ENCODE peak calls at places on chromosomes 6 and 20, in nine cellular contexts. A, U, P, C, B, V, J, W and R are unnamed samples. For H3K4me1, the result is how much of the 10 kb centered on the place peaks cover.

GRCh38 chr6:122151066-122151465 is 248.4 kb upstream of the HSF2 start:
- DNase-seq in U (no peak), V (no peak), P (no peak), W (no peak), A (no peak), B (no peak), J (no peak), C (no peak), R (no peak)

GRCh38 chr6:113120214-113120576 is 737.0 kb upstream of the MARCKS start:
- DNase-seq in P (no peak), J (no peak), V (no peak), C (no peak), U (no peak), B (no peak), W (no peak), A (no peak), R (no peak)

GRCh38 chr6:49849121-49849907 is 17.0 kb downstream of the CRISP1 start:
- DNase-seq in U (no peak), W (no peak), C (peak), P (no peak), V (no peak), J (peak), A (peak), B (peak), R (no peak)

GRCh38 chr20:31987744-31988143 is 19.8 kb downstream of the XKR7 start:
- DNase-seq in V (no peak), P (no peak), C (no peak), A (peak), J (no peak), B (no peak), U (no peak), W (no peak), R (no peak)

GRCh38 chr6:46734867-46735719 is at the start of gene PLA2G7:
- DNase-seq in U (no peak), W (peak), B (peak), J (no peak), C (peak), P (no peak), V (peak), A (peak), R (no peak)

GRCh38 chr6:144462058-144462457 is 176.9 kb downstream of the UTRN start:
- DNase-seq in U (no peak), P (no peak), W (no peak), V (no peak), C (no peak), J (no peak), B (no peak), A (no peak), R (no peak)

GRCh38 chr6:11804135-11804534 is 25.5 kb upstream of the ADTRP start:
- DNase-seq in A (no peak), C (no peak), V (no peak), U (no peak), W (no peak), B (no peak), J (no peak), P (no peak), R (peak)

GRCh38 chr20:44850272-44850671 is 35.2 kb upstream of the YWHAB start:
- DNase-seq in B (no peak), P (no peak), A (no peak), W (peak), J (no peak), C (no peak), U (no peak), V (no peak), R (peak)

GRCh38 chr6:139925894-139926641 is 551.6 kb upstream of the CITED2 start:
- DNase-seq in U (no peak), B (peak), A (no peak), C (no peak), W (no peak), J (no peak), P (no peak), V (no peak), R (no peak)

GRCh38 chr20:17873410-17874270 is 95.0 kb downstream of the SNX5 start:
- DNase-seq in V (peak), W (peak), U (no peak), C (peak), B (peak), P (peak), A (peak), J (no peak), R (no peak)

GRCh38 chr20:9301129-9302072 is 213.0 kb upstream of the LAMP5 start:
- DNase-seq in V (no peak), B (no peak), U (no peak), C (peak), J (no peak), W (peak), A (no peak), P (no peak), R (no peak)

GRCh38 chr20:25309395-25310267 is 61.7 kb downstream of the PYGB start:
- DNase-seq in C (no peak), U (no peak), B (peak), W (peak), A (no peak), V (peak), J (peak), P (peak), R (no peak)

GRCh38 chr20:38338849-38339520 is 7.3 kb upstream of the LBP start:
- DNase-seq in U (no peak), B (no peak), A (peak), C (no peak), P (no peak), W (no peak), V (no peak), J (no peak), R (no peak)

GRCh38 chr20:51037499-51038110 is 14.7 kb upstream of the KCNG1 start:
- DNase-seq in V (peak), U (no peak), P (no peak), B (no peak), W (no peak), A (no peak), J (no peak), C (no peak), R (no peak)

GRCh38 chr6:4319992-4320683 is 184.8 kb upstream of the ECI2 start:
- DNase-seq in W (no peak), A (no peak), J (peak), P (no peak), V (no peak), B (no peak), U (no peak), C (no peak), R (no peak)

GRCh38 chr6:41153451-41153850 is 696 bp downstream of the TREML1 start:
- DNase-seq in P (no peak), J (no peak), B (no peak), U (no peak), W (no peak), C (no peak), A (peak), V (no peak), R (no peak)

GRCh38 chr20:32982617-32983458 is 21.4 kb downstream of the SUN5 start:
- DNase-seq in J (no peak), W (no peak), B (peak), U (no peak), P (peak), V (peak), C (peak), A (no peak), R (no peak)

GRCh38 chr20:58585753-58586540 is 65.1 kb upstream of the STX16 start:
- DNase-seq in U (no peak), V (no peak), J (no peak), P (no peak), B (peak), W (no peak), C (no peak), A (no peak), R (no peak)

GRCh38 chr6:119261944-119262284 is 87.6 kb downstream of the MAN1A1 start:
- DNase-seq in B (no peak), U (no peak), C (no peak), V (no peak), A (no peak), W (no peak), P (no peak), J (no peak), R (no peak)

GRCh38 chr20:50344232-50345071 is 153.8 kb downstream of the CEBPB start:
- DNase-seq in J (peak), P (no peak), U (no peak), W (no peak), A (peak), C (no peak), B (no peak), V (no peak), R (no peak)

GRCh38 chr6:15243994-15244604 is 1.8 kb upstream of the JARID2 start:
- DNase-seq in A (peak), B (no peak), P (no peak), J (peak), U (no peak), W (no peak), V (peak), C (no peak), R (no peak)

GRCh38 chr6:71254323-71254722 is 34.3 kb upstream of the OGFRL1 start:
- DNase-seq in B (peak), J (no peak), W (no peak), C (no peak), P (no peak), U (no peak), A (no peak), V (no peak), R (no peak)

GRCh38 chr6:21444861-21445260 is 148.7 kb upstream of the SOX4 start:
- DNase-seq in U (no peak), B (no peak), W (no peak), C (no peak), P (no peak), J (no peak), V (no peak), A (no peak), R (no peak)

GRCh38 chr6:96162711-96163120 is 146.9 kb downstream of the FUT9 start:
- DNase-seq in P (no peak), B (no peak), A (peak), J (no peak), C (no peak), V (no peak), W (no peak), U (no peak), R (no peak)

GRCh38 chr6:137978252-137978896 is 111.3 kb downstream of the TNFAIP3 start:
- DNase-seq in P (no peak), U (peak), W (peak), V (no peak), C (no peak), A (no peak), B (no peak), J (peak), R (no peak)

GRCh38 chr6:141203902-141204575 is 928.7 kb upstream of the GJE1 start:
- DNase-seq in B (no peak), W (no peak), J (no peak), P (no peak), V (no peak), C (no peak), U (no peak), A (no peak), R (no peak)

GRCh38 chr6:46251583-46252339 is 81.0 kb upstream of the ENPP5 start:
- DNase-seq in W (no peak), V (no peak), J (no peak), A (no peak), P (no peak), U (no peak), C (no peak), B (no peak), R (no peak)

GRCh38 chr6:43105538-43106218 is 29.6 kb downstream of the PTK7 start:
- DNase-seq in J (peak), P (no peak), V (no peak), A (peak), W (no peak), C (no peak), B (no peak), U (no peak), R (no peak)

GRCh38 chr6:19301980-19302379 is 535.2 kb upstream of the ID4 start:
- DNase-seq in B (no peak), U (no peak), V (no peak), A (no peak), P (no peak), W (no peak), C (no peak), J (no peak), R (no peak)

GRCh38 chr20:51382986-51383821 is 159.3 kb downstream of the NFATC2 start:
- DNase-seq in P (peak), J (no peak), B (no peak), A (no peak), V (peak), U (no peak), C (peak), W (peak), R (no peak)

GRCh38 chr6:35727206-35727934 is 9.5 kb upstream of the ARMC12 start:
- DNase-seq in U (no peak), B (peak), A (peak), C (peak), W (peak), J (peak), V (no peak), P (peak), R (peak)

GRCh38 chr6:135145509-135145865 is 35.6 kb upstream of the MYB start:
- DNase-seq in B (no peak), P (no peak), A (no peak), J (no peak), W (no peak), C (no peak), V (no peak), U (no peak), R (no peak)

GRCh38 chr20:48525400-48525799 is 302.4 kb downstream of the PREX1 start:
- DNase-seq in J (no peak), A (no peak), W (no peak), U (no peak), V (no peak), B (no peak), C (no peak), P (no peak), R (no peak)

DNA sequence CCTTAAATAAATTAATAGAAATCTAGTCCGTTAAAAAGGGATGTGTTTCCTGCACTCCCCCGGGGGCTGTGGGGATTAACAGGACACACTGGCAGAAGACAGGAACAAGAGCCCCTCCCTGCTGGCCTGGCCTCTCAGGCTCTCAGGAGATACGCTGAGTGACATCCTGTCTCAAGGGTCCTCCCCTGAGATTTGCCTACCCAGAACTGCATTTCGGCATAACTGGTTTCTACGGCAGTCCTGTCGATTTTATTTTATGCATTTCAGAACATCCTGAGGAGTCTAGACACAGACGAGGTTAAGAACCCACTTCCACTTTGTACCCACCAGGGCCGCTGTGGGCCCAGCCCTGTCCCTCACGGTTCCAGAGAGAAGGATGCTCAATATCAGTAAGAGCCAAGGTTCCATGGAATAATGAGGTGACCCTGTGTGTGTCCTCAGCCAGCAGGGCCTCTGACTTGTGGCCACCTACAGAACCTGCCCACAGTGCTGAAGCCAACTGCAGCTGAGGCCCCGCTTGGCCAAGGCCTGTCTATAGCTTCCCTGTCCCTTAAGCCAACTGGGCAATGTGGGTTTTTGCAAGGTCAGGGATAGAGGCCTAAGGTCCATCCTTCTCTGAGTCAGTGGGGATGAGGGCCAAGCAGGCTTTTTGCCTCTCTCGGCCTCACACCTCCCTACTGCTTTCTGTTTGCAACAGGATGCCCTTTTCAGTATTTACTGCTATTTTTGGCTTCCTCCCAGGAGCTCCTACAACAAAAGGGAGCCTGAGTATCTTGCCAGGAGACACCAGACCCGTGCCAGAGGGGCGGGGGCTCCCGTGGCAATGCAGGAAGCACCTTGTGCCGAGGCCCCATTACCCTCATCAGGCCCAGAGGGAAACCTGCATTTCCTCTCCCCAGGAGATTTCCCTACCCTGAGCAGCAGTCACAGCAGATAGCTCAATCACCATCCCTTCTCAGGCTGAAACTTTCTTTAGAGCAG is 14.7 kb downstream of the UQCC2 start:
- DNase-seq in W (no peak), V (peak), B (peak), P (peak), C (peak), U (no peak), A (no peak), J (no peak), R (no peak)
- H3K4me1 ChIP-seq in W (under half), V (half or more), B (under half), P (under half), C (under half), U (under half), A (under half), J (under half), R (half or more)

GRCh38 chr6:157203764-157204163 is 119.6 kb downstream of the TMEM242 start:
- DNase-seq in P (no peak), U (no peak), B (no peak), C (no peak), W (no peak), A (no peak), V (no peak), J (no peak), R (no peak)
- H3K4me3 ChIP-seq in P (no peak), U (no peak), B (no peak), C (no peak), W (no peak), A (no peak), V (no peak), J (no peak), R (no peak)

GRCh38 chr20:35040646-35041045 is 52.0 kb downstream of the TRPC4AP start:
- DNase-seq in V (no peak), J (no peak), P (no peak), A (no peak), C (no peak), W (no peak), B (no peak), U (no peak), R (no peak)

GRCh38 chr20:35040090-35040489 is 52.5 kb downstream of the TRPC4AP start:
- DNase-seq in V (no peak), W (peak), U (no peak), C (no peak), P (no peak), B (no peak), J (no peak), A (no peak), R (no peak)

GRCh38 chr20:35042268-35042667 is 50.3 kb downstream of the TRPC4AP start:
- DNase-seq in C (no peak), W (no peak), J (no peak), P (no peak), V (no peak), U (no peak), A (no peak), B (no peak), R (no peak)

GRCh38 chr20:35034150-35034549 is 58.5 kb downstream of the TRPC4AP start:
- DNase-seq in C (no peak), B (no peak), J (no peak), U (no peak), V (no peak), W (no peak), A (no peak), P (no peak), R (no peak)

GRCh38 chr20:35039146-35039545 is 53.5 kb downstream of the TRPC4AP start:
- DNase-seq in C (no peak), A (no peak), J (peak), W (peak), B (no peak), V (no peak), U (no peak), P (peak), R (no peak)
- TF ChIP-seq POLR2AphosphoS5 in C (no peak), A (no peak), J (no peak), W (peak), B (no peak), V (no peak), U (no peak), P (no peak), R (no peak)

DNA sequence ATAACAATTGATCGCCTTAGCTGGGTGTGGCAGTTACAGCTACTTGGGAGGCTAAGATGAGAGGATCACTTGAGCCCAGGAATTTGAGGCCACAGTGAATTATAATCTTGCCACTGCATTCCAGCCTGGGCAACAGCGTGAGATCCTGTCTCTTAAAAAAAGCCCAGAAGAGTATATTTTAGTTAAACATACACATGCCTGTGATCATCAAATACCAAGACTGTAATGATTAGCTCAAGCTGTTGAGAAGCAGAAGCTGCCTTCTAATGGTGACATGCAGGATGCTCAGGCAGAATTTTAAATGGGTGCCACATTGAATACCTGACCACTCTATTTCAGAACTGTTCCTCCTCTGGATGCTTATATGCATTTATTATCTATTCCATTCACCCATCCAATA is 8.9 kb upstream of the TMEM14A start:
- DNase-seq in B (no peak), J (no peak), A (no peak), V (no peak), U (no peak), P (no peak), C (no peak), W (no peak), R (no peak)
- H3K4me1 ChIP-seq in B (under half), J (under half), A (under half), V (under half), U (under half), P (under half), C (under half), W (under half), R (under half)

GRCh38 chr20:40683221-40683893 is 5.7 kb downstream of the MAFB start:
- DNase-seq in U (no peak), B (no peak), W (no peak), V (peak), J (no peak), C (no peak), P (no peak), A (peak), R (no peak)
- H3K4me3 ChIP-seq in U (no peak), B (no peak), W (no peak), V (peak), J (no peak), C (peak), P (peak), A (peak), R (peak)

GRCh38 chr20:63859166-63859699 is 2.1 kb upstream of the ABHD16B start:
- DNase-seq in A (no peak), C (no peak), V (no peak), W (no peak), U (no peak), P (no peak), B (no peak), J (no peak), R (no peak)
- TF ChIP-seq POLR2AphosphoS5 in A (no peak), C (no peak), V (no peak), W (no peak), U (no peak), P (no peak), B (no peak), J (no peak), R (no peak)

DNA sequence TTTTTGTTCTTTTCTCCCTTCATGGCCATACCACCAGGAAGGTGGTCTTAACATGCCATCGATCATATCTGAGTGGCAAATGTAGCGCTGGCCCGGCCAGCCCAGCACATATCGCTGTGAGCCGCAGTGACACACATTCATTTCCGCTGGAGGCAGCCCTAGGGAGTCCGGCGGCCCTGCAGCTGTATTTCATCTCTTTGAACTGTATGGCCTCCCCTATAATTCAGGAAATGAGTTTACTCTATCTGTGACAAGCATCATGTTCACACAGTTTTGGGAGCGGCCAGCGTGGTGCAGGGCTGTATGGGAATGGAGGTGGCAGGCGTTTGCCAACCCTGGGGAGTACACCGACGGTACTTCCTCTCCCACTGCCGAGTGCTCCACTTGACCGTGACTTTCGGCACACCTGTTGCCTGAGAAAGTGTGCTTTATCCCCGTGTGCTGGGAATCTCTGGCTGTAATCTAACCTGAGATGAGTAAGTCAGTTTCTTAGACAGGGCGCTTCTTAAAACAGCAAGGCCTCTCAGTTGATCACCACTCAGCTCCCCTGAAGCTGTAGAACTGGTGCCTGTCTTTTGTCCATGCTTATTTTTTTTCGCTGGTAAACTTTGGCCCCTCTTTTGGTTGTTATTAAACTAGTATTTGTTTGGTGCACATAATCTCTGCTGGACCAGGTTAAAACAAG is 257.1 kb upstream of the TAB2 start:
- DNase-seq in U (peak), C (no peak), P (no peak), J (peak), W (peak), V (peak), A (no peak), B (peak), R (no peak)
- H3K4me1 ChIP-seq in U (under half), C (under half), P (under half), J (under half), W (under half), V (under half), A (under half), B (under half), R (under half)